ENCODE peak calls at places on chromosomes 16 and 17, in five cellular contexts. M, P, B, E and R are unnamed samples.

GRCh38 chr17:17032131-17032692 is 10.0 kb upstream of the MPRIP start:
- DNase-seq in B (no peak), P (peak; percentile 51), E (no peak), M (peak; percentile 40), R (no peak)

GRCh38 chr16:71626018-71626857 is at the start of gene MARVELD3:
- DNase-seq in P (no peak), E (peak; percentile 78), M (no peak), B (peak; percentile 20), R (peak; percentile 12)

GRCh38 chr16:6684076-6684673 is 648.5 kb upstream of the RBFOX1 start:
- DNase-seq in B (peak; percentile 23), P (no peak), E (no peak), M (no peak), R (no peak)

GRCh38 chr16:19499006-19499405 is 22.9 kb downstream of the GDE1 start:
- DNase-seq in B (no peak), P (no peak), M (no peak), E (no peak), R (no peak)

GRCh38 chr17:75970626-75971025 is 8.3 kb downstream of the ACOX1 start:
- DNase-seq in E (no peak), P (no peak), B (no peak), M (no peak), R (no peak)

GRCh38 chr16:68061396-68061795 is 23.8 kb upstream of the NFATC3 start:
- DNase-seq in P (no peak), M (no peak), E (no peak), B (no peak), R (no peak)

GRCh38 chr17:79937435-79937870 is 98.2 kb upstream of the CBX4 start:
- DNase-seq in M (no peak), E (no peak), P (no peak), B (no peak), R (no peak)

GRCh38 chr17:14301761-14302401 is 1.0 kb downstream of the HS3ST3B1 start:
- DNase-seq in M (no peak), B (peak; percentile 36), P (no peak), E (no peak), R (peak; percentile 67)

GRCh38 chr17:52134641-52135040 is 23.9 kb downstream of the CA10 start:
- DNase-seq in E (no peak), B (no peak), M (no peak), P (no peak), R (no peak)

GRCh38 chr17:35449371-35449931 is 885 bp upstream of the SLFN13 start:
- DNase-seq in M (no peak), P (no peak), E (peak; percentile 37), B (peak; percentile 27), R (no peak)

GRCh38 chr17:62017496-62017895 is 47.6 kb downstream of the MED13 start:
- DNase-seq in E (no peak), M (no peak), P (no peak), B (no peak), R (no peak)

GRCh38 chr17:66399441-66399840 is 97.0 kb downstream of the PRKCA start:
- DNase-seq in E (peak; percentile 66), M (no peak), B (no peak), P (no peak), R (no peak)

GRCh38 chr16:55291847-55292246 is 32.2 kb upstream of the IRX6 start:
- DNase-seq in P (no peak), B (no peak), E (no peak), M (no peak), R (no peak)

GRCh38 chr16:55534773-55535172 is 25.9 kb downstream of the LPCAT2 start:
- DNase-seq in P (no peak), B (no peak), M (no peak), E (peak; percentile 55), R (no peak)

GRCh38 chr16:17836868-17837602 is 366.3 kb upstream of the XYLT1 start:
- DNase-seq in E (no peak), M (no peak), B (no peak), P (no peak), R (no peak)

GRCh38 chr17:63702223-63702577 is 2.3 kb upstream of the LIMD2 start:
- DNase-seq in E (no peak), M (no peak), B (no peak), P (no peak), R (peak; percentile 78)

GRCh38 chr16:30775381-30776099 is 11.5 kb downstream of the ZNF629 start:
- DNase-seq in B (peak; percentile 77), P (peak; percentile 75), M (peak; percentile 63), E (peak; percentile 64), R (peak; percentile 34)

GRCh38 chr17:80839401-80839800 is 152.2 kb upstream of the CHMP6 start:
- DNase-seq in M (no peak), E (no peak), B (no peak), P (no peak), R (no peak)

GRCh38 chr17:14813649-14814048 is 451.5 kb downstream of the PMP22 start:
- DNase-seq in P (no peak), B (peak; percentile 62), E (no peak), M (no peak), R (peak; percentile 1)

GRCh38 chr17:40058865-40059264 is 3.9 kb upstream of the THRA start:
- DNase-seq in B (no peak), P (no peak), E (no peak), M (no peak), R (no peak)

GRCh38 chr17:18368948-18369347 is 5.6 kb upstream of the SHMT1 start:
- DNase-seq in E (no peak), B (no peak), M (no peak), P (no peak), R (no peak)

GRCh38 chr16:19733551-19733950 is 15.5 kb downstream of the IQCK start:
- DNase-seq in P (no peak), M (no peak), B (no peak), E (no peak), R (no peak)